ENCODE peak calls at places on chromosomes 6 and 20, in five cellular contexts. K, Q, A, L and R are unnamed samples.

GRCh38 chr20:37994512-37994911 is 38.7 kb downstream of the TTI1 start:
- DNase-seq in Q (peak; percentile 70), K (no peak), A (no peak), L (peak; percentile 48), R (no peak)

GRCh38 chr6:155717369-155717768 is 261.7 kb upstream of the NOX3 start:
- DNase-seq in K (no peak), L (no peak), Q (no peak), A (no peak), R (no peak)

GRCh38 chr6:49668083-49668511 is 31.5 kb upstream of the RHAG start:
- DNase-seq in Q (no peak), L (peak; percentile 82), K (no peak), A (no peak), R (no peak)

GRCh38 chr6:6560909-6561308 is 27.6 kb upstream of the LY86 start:
- DNase-seq in L (peak; percentile 53), A (no peak), K (no peak), Q (no peak), R (no peak)

GRCh38 chr6:131949909-131950766 is 1.0 kb downstream of the CCN2 start:
- DNase-seq in K (peak; percentile 95), L (no peak), A (peak; percentile 71), Q (peak; percentile 83), R (peak; percentile 83)

GRCh38 chr6:99151634-99152344 is 197.7 kb downstream of the FAXC start:
- DNase-seq in L (no peak), K (peak; percentile 47), A (peak; percentile 27), Q (no peak), R (no peak)

GRCh38 chr6:76615395-76615794 is 542.9 kb upstream of the IMPG1 start:
- DNase-seq in K (no peak), Q (no peak), A (no peak), L (no peak), R (no peak)

GRCh38 chr6:122904166-122904565 is 91.9 kb upstream of the CLVS2 start:
- DNase-seq in L (no peak), A (no peak), Q (no peak), K (no peak), R (no peak)

GRCh38 chr20:2276015-2276414 is 19.8 kb upstream of the TGM3 start:
- DNase-seq in L (peak; percentile 46), A (no peak), K (no peak), Q (no peak), R (no peak)

GRCh38 chr6:2221724-2222274 is 23.6 kb downstream of the GMDS start:
- DNase-seq in L (no peak), A (no peak), K (no peak), Q (no peak), R (no peak)

GRCh38 chr20:25418779-25419178 is 11.3 kb downstream of the GINS1 start:
- DNase-seq in K (no peak), L (peak; percentile 50), A (no peak), Q (no peak), R (no peak)

GRCh38 chr6:123393333-123393732 is 243.4 kb downstream of the TRDN start:
- DNase-seq in Q (no peak), K (no peak), A (peak; percentile 20), L (no peak), R (no peak)

GRCh38 chr6:163893609-163894189 is 479.2 kb downstream of the QKI start:
- DNase-seq in L (no peak), Q (no peak), A (no peak), K (no peak), R (no peak)

GRCh38 chr6:50815436-50816114 is 3.1 kb upstream of the TFAP2B start:
- DNase-seq in K (no peak), A (peak; percentile 9), Q (no peak), L (no peak), R (no peak)

GRCh38 chr6:163404825-163405265 is 9.7 kb upstream of the QKI start:
- DNase-seq in Q (peak; percentile 66), A (no peak), L (no peak), K (peak; percentile 59), R (peak; percentile 71)

GRCh38 chr20:63861365-63861934 is at the start of gene ABHD16B:
- DNase-seq in L (no peak), A (no peak), K (no peak), Q (no peak), R (no peak)

GRCh38 chr20:44702776-44703175 is 12.4 kb upstream of the CCN5 start:
- DNase-seq in K (peak; percentile 56), A (no peak), Q (peak; percentile 94), L (no peak), R (peak; percentile 95)

GRCh38 chr6:131199568-131200272 is 64.5 kb downstream of the AKAP7 start:
- DNase-seq in A (peak; percentile 86), Q (no peak), L (no peak), K (no peak), R (peak; percentile 54)

GRCh38 chr20:62363920-62364851 is 2.9 kb downstream of the LAMA5 start:
- DNase-seq in K (peak; percentile 51), A (no peak), L (peak; percentile 68), Q (peak; percentile 64), R (peak; percentile 81)

GRCh38 chr20:19335341-19335740 is 122.9 kb downstream of the SLC24A3 start:
- DNase-seq in Q (no peak), L (no peak), K (no peak), A (no peak), R (no peak)

GRCh38 chr6:69796081-69796626 is 656 bp downstream of the LMBRD1 start:
- DNase-seq in Q (no peak), A (peak; percentile 93), K (peak; percentile 76), L (peak; percentile 82), R (no peak)

GRCh38 chr6:107591346-107591745 is 101.4 kb downstream of the SOBP start:
- DNase-seq in Q (no peak), L (peak; percentile 3), K (no peak), A (peak; percentile 30), R (no peak)

GRCh38 chr6:100335999-100336398 is 128.7 kb downstream of the SIM1 start:
- DNase-seq in K (no peak), Q (no peak), L (no peak), A (no peak), R (no peak)

GRCh38 chr6:127058027-127058426 is 60.4 kb upstream of the RSPO3 start:
- DNase-seq in L (no peak), K (no peak), A (no peak), Q (no peak), R (no peak)

GRCh38 chr6:99603421-99604160 is 3.0 kb upstream of the PRDM13 start:
- DNase-seq in A (no peak), K (peak; percentile 45), Q (peak; percentile 52), L (no peak), R (peak; percentile 80)

GRCh38 chr6:71239694-71240093 is 48.9 kb upstream of the OGFRL1 start:
- DNase-seq in A (no peak), K (no peak), Q (no peak), L (no peak), R (no peak)

GRCh38 chr6:33740794-33741193 is 5.9 kb downstream of the IP6K3 start:
- DNase-seq in A (no peak), L (no peak), Q (no peak), K (no peak), R (no peak)

GRCh38 chr6:43856005-43856765 is 86.2 kb downstream of the VEGFA start:
- DNase-seq in K (peak; percentile 80), L (peak; percentile 66), Q (peak; percentile 72), A (peak; percentile 62), R (no peak)

GRCh38 chr20:58875111-58875510 is 22.6 kb downstream of the GNAS start:
- DNase-seq in A (no peak), Q (no peak), K (no peak), L (no peak), R (no peak)

GRCh38 chr20:15582146-15582776 is 991.0 kb downstream of the KIF16B start:
- DNase-seq in K (no peak), L (no peak), A (no peak), Q (no peak), R (no peak)

GRCh38 chr6:111417181-111417585 is 65.8 kb downstream of the REV3L start:
- DNase-seq in K (no peak), L (no peak), Q (no peak), A (no peak), R (no peak)

GRCh38 chr6:165599596-165600487 is 63.2 kb downstream of the PDE10A start:
- DNase-seq in A (no peak), K (no peak), Q (no peak), L (no peak), R (no peak)

GRCh38 chr20:34316191-34316814 is 13.1 kb upstream of the AHCY start:
- DNase-seq in K (no peak), A (no peak), L (peak; percentile 89), Q (no peak), R (peak; percentile 25)

GRCh38 chr6:13450628-13451027 is 36.8 kb downstream of the GFOD1 start:
- DNase-seq in K (no peak), A (no peak), L (no peak), Q (no peak), R (no peak)
- H3K4me1 ChIP-seq in K (no peaks in the 10 kb centered on the region), A (peaks cover 2% of the 10 kb centered on the region), L (peaks cover 22% of the 10 kb centered on the region), Q (peaks cover 47% of the 10 kb centered on the region), R (no peaks in the 10 kb centered on the region)

DNA sequence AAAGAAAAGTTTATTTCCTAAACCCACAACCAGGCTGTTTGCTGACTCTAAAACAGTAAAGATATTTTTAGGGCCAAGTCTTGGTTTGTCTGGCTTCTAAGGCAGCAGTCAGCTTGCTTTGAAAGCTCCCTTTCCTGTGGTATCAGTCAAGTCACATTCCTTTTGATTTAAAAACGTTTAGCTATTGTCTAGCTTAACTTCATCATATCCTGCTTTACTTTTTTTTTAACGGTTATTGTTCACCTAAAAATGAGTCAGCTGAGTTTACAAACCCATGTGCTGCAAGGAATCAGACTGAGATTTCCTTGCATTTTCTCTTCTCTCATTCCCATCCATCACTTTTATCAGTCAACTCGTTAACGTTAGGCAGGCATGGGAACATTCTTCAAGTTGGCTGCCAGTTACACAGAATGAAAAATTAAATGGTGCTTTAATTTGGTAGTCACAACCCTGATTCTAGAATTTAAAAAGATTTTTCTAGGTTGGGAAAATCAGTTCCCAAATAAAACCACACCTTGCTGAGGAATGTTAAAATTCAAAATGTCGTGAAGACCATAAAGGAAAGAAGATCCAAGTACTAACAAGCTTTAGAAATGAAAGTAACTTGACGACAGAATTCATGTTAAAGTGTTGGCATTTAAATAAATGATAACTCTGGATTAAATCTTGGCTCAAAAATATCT is 45.9 kb downstream of the ELOVL5 start:
- DNase-seq in L (peak; percentile 92), A (no peak), Q (no peak), K (no peak), R (no peak)
- H3K4me1 ChIP-seq in L (peaks cover 45% of the 10 kb centered on the region), A (peaks cover 9% of the 10 kb centered on the region), Q (peaks cover 23% of the 10 kb centered on the region), K (peaks cover 4% of the 10 kb centered on the region), R (peaks cover 8% of the 10 kb centered on the region)

DNA sequence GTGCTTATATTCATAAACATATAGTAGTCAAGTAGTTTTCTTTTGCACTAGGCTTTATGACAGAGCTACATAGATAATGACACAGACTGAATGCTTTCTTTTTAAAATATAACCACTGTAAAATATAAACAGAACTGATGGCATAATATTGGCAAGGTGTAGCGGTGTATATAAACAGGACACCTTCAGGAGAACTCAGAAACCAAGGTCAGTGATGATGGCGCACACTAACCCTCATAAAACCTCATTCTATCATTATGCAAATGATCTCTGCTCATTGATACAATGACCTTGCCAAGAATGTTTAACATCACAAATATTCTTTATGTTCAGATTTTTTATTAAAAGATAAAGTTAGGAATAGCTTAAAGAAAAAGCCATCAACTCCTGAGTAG is 48.5 kb upstream of the DST start:
- DNase-seq in A (peak; percentile 68), Q (no peak), K (no peak), L (no peak), R (no peak)
- H3K4me1 ChIP-seq in A (no peaks in the 10 kb centered on the region), Q (peaks cover 40% of the 10 kb centered on the region), K (no peaks in the 10 kb centered on the region), L (peaks cover 37% of the 10 kb centered on the region), R (peaks cover 2% of the 10 kb centered on the region)

DNA sequence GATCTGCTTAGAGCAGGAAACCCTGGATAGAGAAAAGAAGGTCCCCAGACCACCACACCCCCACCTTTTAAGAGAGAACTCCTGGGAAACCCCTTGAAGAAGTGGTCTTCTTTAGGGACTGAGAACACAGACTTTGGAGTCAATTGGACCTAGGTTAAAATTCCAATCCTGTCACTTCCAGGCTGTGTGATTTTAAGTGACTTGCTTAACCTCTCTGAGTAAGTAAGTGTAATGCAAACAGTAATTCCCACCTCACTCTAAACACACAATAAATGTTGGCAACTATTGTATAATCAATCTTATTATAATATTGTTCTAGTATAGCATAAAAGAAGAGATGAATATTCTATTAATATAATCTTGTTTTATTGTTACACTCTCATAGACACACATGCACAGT is 3.3 kb downstream of the TFEB start:
- DNase-seq in A (no peak), L (no peak), K (no peak), Q (no peak), R (no peak)
- H3K4me1 ChIP-seq in A (no peaks in the 10 kb centered on the region), L (peaks cover 13% of the 10 kb centered on the region), K (no peaks in the 10 kb centered on the region), Q (peaks cover 62% of the 10 kb centered on the region), R (no peaks in the 10 kb centered on the region)